ENCODE peak calls at places on chromosomes 7 and 10, in ten cellular contexts. R is CD4-positive, alpha-beta T cell; K is GF-D8; T is Calu3; E is T-cell; M is non-pigmented ciliary epithelial cell; Z is NCI-H1417; Q is GM06990; C is RWPE1; B is neuronal stem cell. G is an unnamed sample.

GRCh38 chr7:130441408-130441854 is 615 bp upstream of the CEP41 start:
- DNase-seq in C (no peak), B (peak; percentile 64), T (no peak), Q (no peak), Z (peak; percentile 100), K (no peak), M (no peak), R (no peak), E (no peak), G (no peak)

GRCh38 chr7:98802088-98802780 is 67.6 kb downstream of the TMEM130 start:
- DNase-seq in Q (peak; percentile 86), R (no peak), C (peak; percentile 55), E (no peak), T (peak; percentile 62), M (peak; percentile 6), K (no peak), B (peak; percentile 55), Z (peak; percentile 98), G (no peak)

GRCh38 chr10:9824546-9825164 is 1193.0 kb upstream of the CELF2 start:
- DNase-seq in C (no peak), E (no peak), R (no peak), T (peak; percentile 55), M (no peak), Q (no peak), B (no peak), K (peak; percentile 92), Z (no peak), G (no peak)

GRCh38 chr7:139103057-139103820 is 6.3 kb downstream of the ZC3HAV1 start:
- DNase-seq in K (no peak), E (no peak), M (no peak), Z (no peak), B (no peak), C (no peak), R (no peak), T (no peak), Q (no peak), G (no peak)

GRCh38 chr10:60942604-60943269 is 1.2 kb downstream of the RHOBTB1 start:
- DNase-seq in E (no peak), B (no peak), M (no peak), Z (peak; percentile 56), T (peak; percentile 32), R (no peak), C (no peak), Q (peak; percentile 14), K (no peak), G (peak; percentile 65)

GRCh38 chr7:129376778-129377700 is 57.2 kb upstream of the STRIP2 start:
- DNase-seq in Q (no peak), K (peak; percentile 60), E (no peak), M (no peak), B (no peak), C (peak; percentile 3), R (no peak), T (peak; percentile 33), Z (no peak), G (no peak)

GRCh38 chr10:23912884-23913401 is 296.0 kb upstream of the KIAA1217 start:
- DNase-seq in E (no peak), M (no peak), B (no peak), Q (no peak), K (no peak), C (no peak), T (no peak), R (no peak), Z (no peak), G (no peak)

GRCh38 chr10:1498746-1499343 is 238.5 kb downstream of the ADARB2 start:
- DNase-seq in K (no peak), C (peak; percentile 11), Q (no peak), Z (no peak), E (no peak), M (no peak), B (no peak), T (no peak), R (no peak), G (no peak)

GRCh38 chr10:122990278-122990677 is 10.1 kb downstream of the PSTK start:
- DNase-seq in M (no peak), K (no peak), T (no peak), E (no peak), R (no peak), B (no peak), Q (no peak), Z (no peak), C (peak; percentile 36), G (no peak)

GRCh38 chr7:27600247-27600646 is 62.4 kb downstream of the HIBADH start:
- DNase-seq in B (no peak), M (no peak), R (no peak), C (no peak), T (no peak), E (no peak), Q (no peak), Z (no peak), K (peak; percentile 30), G (no peak)

GRCh38 chr10:61655335-61655851 is 7.3 kb upstream of the CABCOCO1 start:
- DNase-seq in E (no peak), B (no peak), K (no peak), C (no peak), Z (no peak), R (no peak), M (no peak), T (no peak), Q (no peak), G (no peak)

GRCh38 chr10:28332699-28333098 is 29.8 kb upstream of the MPP7 start:
- DNase-seq in C (no peak), K (no peak), B (no peak), R (no peak), Z (no peak), M (no peak), T (no peak), Q (no peak), E (peak; percentile 0), G (no peak)

GRCh38 chr10:43138757-43139241 is 554 bp downstream of the CSGALNACT2 start:
- DNase-seq in M (peak; percentile 11), R (peak; percentile 48), Q (no peak), C (peak; percentile 46), Z (peak; percentile 67), T (no peak), K (peak; percentile 18), E (peak; percentile 72), B (no peak), G (no peak)

GRCh38 chr7:40346554-40346953 is 211.7 kb downstream of the SUGCT start:
- DNase-seq in Q (no peak), C (no peak), K (no peak), T (no peak), B (no peak), R (no peak), Z (no peak), M (no peak), E (no peak), G (no peak)

GRCh38 chr7:69670701-69671100 is 72.4 kb downstream of the AUTS2 start:
- DNase-seq in Z (no peak), T (no peak), K (no peak), Q (no peak), M (no peak), R (no peak), E (no peak), B (no peak), C (no peak), G (no peak)

GRCh38 chr7:131803861-131804260 is 247.4 kb upstream of the PODXL start:
- DNase-seq in T (no peak), B (no peak), C (no peak), Z (peak; percentile 79), E (no peak), R (no peak), M (no peak), K (no peak), Q (no peak), G (no peak)

GRCh38 chr7:140656548-140657515 is 15.9 kb upstream of the ADCK2 start:
- DNase-seq in C (peak; percentile 59), R (peak; percentile 18), E (no peak), M (no peak), Q (peak; percentile 42), B (no peak), Z (peak; percentile 27), T (peak; percentile 79), K (peak; percentile 49), G (peak; percentile 71)

GRCh38 chr10:14025790-14026189 is 304.9 kb downstream of the FRMD4A start:
- DNase-seq in M (no peak), Q (no peak), E (no peak), B (no peak), K (no peak), C (no peak), T (no peak), R (no peak), Z (no peak), G (no peak)

GRCh38 chr7:12951397-12951801 is 264.0 kb downstream of the ARL4A start:
- DNase-seq in Z (no peak), T (peak; percentile 8), C (peak; percentile 78), K (no peak), Q (no peak), B (no peak), M (peak; percentile 65), E (no peak), R (no peak), G (no peak)

GRCh38 chr7:82029236-82029635 is 259.4 kb upstream of the HGF start:
- DNase-seq in M (no peak), R (no peak), Q (no peak), T (no peak), C (no peak), E (no peak), Z (no peak), K (no peak), B (no peak), G (no peak)

GRCh38 chr7:86600506-86601290 is 43.0 kb upstream of the GRM3 start:
- DNase-seq in Q (no peak), T (peak; percentile 3), B (no peak), K (no peak), Z (peak; percentile 19), R (no peak), E (no peak), M (no peak), C (no peak), G (no peak)

GRCh38 chr7:85702348-85702747 is 515.5 kb upstream of the SEMA3D start:
- DNase-seq in E (no peak), C (no peak), T (no peak), Z (no peak), B (no peak), R (no peak), M (no peak), K (no peak), Q (no peak), G (no peak)

GRCh38 chr7:22920664-22921063 is 93.3 kb downstream of the HYCC1 start:
- DNase-seq in B (no peak), K (no peak), M (no peak), C (no peak), E (no peak), R (no peak), Z (no peak), Q (peak; percentile 3), T (no peak), G (no peak)

GRCh38 chr10:132443998-132444876 is 47.2 kb downstream of the PWWP2B start:
- DNase-seq in M (no peak), T (no peak), C (no peak), B (no peak), R (no peak), Z (peak; percentile 88), K (peak; percentile 71), Q (no peak), E (no peak), G (no peak)

GRCh38 chr7:40808409-40808942 is 673.7 kb downstream of the SUGCT start:
- DNase-seq in Q (no peak), K (no peak), M (peak; percentile 84), Z (no peak), T (no peak), B (no peak), E (no peak), C (no peak), R (no peak), G (no peak)

GRCh38 chr7:11082552-11083213 is 109.0 kb downstream of the PHF14 start:
- DNase-seq in Z (no peak), C (peak; percentile 2), T (no peak), E (no peak), R (no peak), Q (no peak), M (no peak), B (no peak), K (no peak), G (no peak)

GRCh38 chr7:150479023-150479716 is 28.7 kb downstream of the GIMAP8 start:
- DNase-seq in K (no peak), M (no peak), Z (peak; percentile 16), C (peak; percentile 42), T (no peak), E (peak; percentile 48), R (no peak), B (no peak), Q (no peak), G (no peak)

GRCh38 chr7:21945374-21946227 is at the start of gene CDCA7L:
- DNase-seq in Z (peak; percentile 96), R (peak; percentile 6), T (peak; percentile 88), Q (peak; percentile 92), E (peak; percentile 33), K (peak; percentile 66), B (peak; percentile 74), M (no peak), C (peak; percentile 96), G (peak; percentile 84)

G was measured in lower lobe of right lung.